ENCODE peak calls at places on chromosomes 11 and 22, in six cellular contexts. T, A, I, W, Y and B are unnamed samples.

GRCh38 chr11:73292481-73292880 is 15.6 kb upstream of the ARHGEF17 start:
- DNase-seq in T (no peak), A (no peak), I (no peak), W (no peak), Y (peak), B (peak)

GRCh38 chr22:42990131-42990838 is 24.7 kb downstream of the PACSIN2 start:
- DNase-seq in T (peak), A (no peak), I (no peak), W (no peak), Y (no peak), B (peak)

GRCh38 chr11:44288133-44288526 is 21.8 kb downstream of the ALX4 start:
- DNase-seq in T (no peak), A (no peak), I (no peak), W (no peak), Y (no peak), B (no peak)

GRCh38 chr22:35071784-35072183 is 5.8 kb downstream of the ISX start:
- DNase-seq in T (no peak), A (no peak), I (no peak), W (no peak), Y (no peak), B (no peak)

GRCh38 chr22:49138250-49138790 is 689.4 kb downstream of the BRD1 start:
- DNase-seq in T (no peak), A (no peak), I (no peak), W (no peak), Y (no peak), B (no peak)

GRCh38 chr11:121553806-121554205 is 101.0 kb upstream of the SORL1-AS1 start:
- DNase-seq in T (no peak), A (peak), I (peak), W (no peak), Y (peak), B (peak)

GRCh38 chr11:2582436-2582931 is 117.3 kb downstream of the KCNQ1OT1 start:
- DNase-seq in T (no peak), A (peak), I (peak), W (no peak), Y (peak), B (peak)

GRCh38 chr22:24284747-24285203 is 14.1 kb downstream of the SPECC1L start:
- DNase-seq in T (no peak), A (no peak), I (no peak), W (no peak), Y (no peak), B (no peak)

GRCh38 chr11:24513837-24514594 is 17.2 kb downstream of the LUZP2 start:
- DNase-seq in T (no peak), A (no peak), I (no peak), W (no peak), Y (no peak), B (no peak)

GRCh38 chr11:45262900-45263299 is 23.2 kb downstream of the SYT13 start:
- DNase-seq in T (no peak), A (no peak), I (no peak), W (no peak), Y (no peak), B (no peak)

GRCh38 chr22:32661296-32661695 is 140.2 kb upstream of the TIMP3 start:
- DNase-seq in T (peak), A (no peak), I (no peak), W (peak), Y (no peak), B (peak)

GRCh38 chr11:62792193-62792575 is 378 bp upstream of the TMEM223 start:
- DNase-seq in T (no peak), A (no peak), I (peak), W (peak), Y (no peak), B (no peak)

GRCh38 chr22:25448435-25449051 is 115.9 kb upstream of the GRK3 start:
- DNase-seq in T (no peak), A (no peak), I (no peak), W (no peak), Y (no peak), B (peak)

GRCh38 chr22:24046024-24046423 is 34.9 kb downstream of the CABIN1 start:
- DNase-seq in T (no peak), A (no peak), I (no peak), W (no peak), Y (no peak), B (no peak)

GRCh38 chr22:40890881-40891280 is 29.0 kb upstream of the DNAJB7 start:
- DNase-seq in T (peak), A (no peak), I (no peak), W (no peak), Y (no peak), B (no peak)

GRCh38 chr11:72586591-72587090 is 87.6 kb downstream of the PDE2A start:
- DNase-seq in T (no peak), A (no peak), I (no peak), W (no peak), Y (peak), B (no peak)

GRCh38 chr11:17391493-17392355 is 3.3 kb upstream of the KCNJ11 start:
- DNase-seq in T (no peak), A (no peak), I (no peak), W (no peak), Y (no peak), B (no peak)

GRCh38 chr22:23837911-23838685 is 708 bp downstream of the DERL3 start:
- DNase-seq in T (no peak), A (no peak), I (no peak), W (no peak), Y (peak), B (no peak)

GRCh38 chr22:21837184-21837979 is 30.1 kb downstream of the MAPK1 start:
- DNase-seq in T (peak), A (no peak), I (no peak), W (peak), Y (no peak), B (peak)

GRCh38 chr22:44534335-44534734 is 36.3 kb upstream of the RTL6 start:
- DNase-seq in T (no peak), A (no peak), I (no peak), W (no peak), Y (no peak), B (no peak)

GRCh38 chr11:118434553-118435232 is 1.6 kb upstream of the KMT2A start:
- DNase-seq in T (no peak), A (no peak), I (peak), W (peak), Y (peak), B (peak)

GRCh38 chr22:37234736-37235711 is 9.0 kb downstream of the RAC2 start:
- DNase-seq in T (no peak), A (no peak), I (no peak), W (no peak), Y (no peak), B (no peak)

GRCh38 chr11:118892964-118893363 is 9.3 kb downstream of the CXCR5 start:
- DNase-seq in T (no peak), A (no peak), I (no peak), W (no peak), Y (no peak), B (no peak)

GRCh38 chr11:115504279-115505158 is at the start of gene CADM1:
- DNase-seq in T (peak), A (peak), I (peak), W (peak), Y (peak), B (peak)

GRCh38 chr11:115501895-115502589 is 2.2 kb downstream of the CADM1 start:
- DNase-seq in T (no peak), A (no peak), I (no peak), W (no peak), Y (no peak), B (peak)

GRCh38 chr11:115503886-115504278 is 333 bp downstream of the CADM1 start:
- DNase-seq in T (no peak), A (no peak), I (no peak), W (no peak), Y (no peak), B (no peak)

GRCh38 chr11:115502636-115503082 is 1.6 kb downstream of the CADM1 start:
- DNase-seq in T (no peak), A (no peak), I (no peak), W (peak), Y (no peak), B (no peak)

DNA sequence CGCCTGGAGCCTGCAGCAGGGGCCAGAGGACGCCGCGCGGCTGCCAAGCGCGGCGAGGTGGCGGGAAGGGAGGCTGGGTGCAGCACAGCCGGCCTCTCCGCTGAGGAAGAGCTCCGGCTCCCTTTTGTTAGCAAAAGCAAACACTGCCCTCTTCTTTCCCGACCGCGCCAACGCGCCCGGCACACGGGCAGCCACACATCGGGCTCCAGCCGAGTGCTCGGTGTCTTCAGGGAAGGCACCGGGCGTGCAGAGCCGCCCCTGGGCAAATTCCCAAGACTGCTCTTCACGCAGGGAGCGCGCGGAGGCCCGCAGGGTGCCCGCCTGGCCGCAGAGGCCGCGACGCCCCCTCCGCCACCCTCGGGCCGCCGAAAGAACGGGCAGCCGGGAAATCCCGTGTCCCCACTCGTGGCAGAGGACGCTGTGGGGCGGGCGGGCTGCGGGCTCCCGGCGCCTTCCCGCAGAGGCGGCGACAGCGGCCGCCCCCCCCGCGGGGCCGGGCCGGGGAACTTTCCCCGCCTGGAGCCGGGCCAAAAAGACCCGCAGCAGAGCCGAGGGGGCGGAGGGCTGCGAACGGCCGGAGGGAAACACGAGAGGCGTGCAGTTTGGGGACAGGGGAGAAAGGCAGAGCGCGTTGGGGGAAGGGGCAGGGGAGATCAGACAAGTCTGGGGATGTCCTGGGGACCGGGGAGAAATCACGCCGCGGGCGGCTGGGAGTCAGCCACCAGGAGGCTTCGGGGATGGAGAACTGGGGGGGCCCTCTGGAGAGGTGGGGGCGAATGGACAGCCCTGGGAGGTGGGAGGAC is 931 bp downstream of the CADM1 start:
- DNase-seq in T (no peak), A (peak), I (peak), W (peak), Y (peak), B (peak)
- TF ChIP-seq CTCF in T (peak), A (peak), I (peak), W (peak), Y (peak), B (peak)

GRCh38 chr22:30882181-30882771 is 86.3 kb downstream of the MORC2 start:
- DNase-seq in T (no peak), A (no peak), I (no peak), W (no peak), Y (peak), B (no peak)
- H3K4me3 ChIP-seq in T (no peak), A (no peak), I (no peak), W (no peak), Y (no peak), B (no peak)

GRCh38 chr22:20627432-20627831 is 120.0 kb downstream of the MED15 start:
- DNase-seq in T (no peak), A (no peak), I (no peak), W (no peak), Y (no peak), B (no peak)
- TF ChIP-seq CTCF in T (no peak), A (no peak), I (no peak), W (no peak), Y (no peak), B (no peak)

GRCh38 chr11:65454311-65454695 is 31.7 kb downstream of the NEAT1 start:
- DNase-seq in T (no peak), A (no peak), I (no peak), W (no peak), Y (peak), B (peak)
- H3K4me3 ChIP-seq in T (peak), A (peak), I (no peak), W (peak), Y (no peak), B (peak)

DNA sequence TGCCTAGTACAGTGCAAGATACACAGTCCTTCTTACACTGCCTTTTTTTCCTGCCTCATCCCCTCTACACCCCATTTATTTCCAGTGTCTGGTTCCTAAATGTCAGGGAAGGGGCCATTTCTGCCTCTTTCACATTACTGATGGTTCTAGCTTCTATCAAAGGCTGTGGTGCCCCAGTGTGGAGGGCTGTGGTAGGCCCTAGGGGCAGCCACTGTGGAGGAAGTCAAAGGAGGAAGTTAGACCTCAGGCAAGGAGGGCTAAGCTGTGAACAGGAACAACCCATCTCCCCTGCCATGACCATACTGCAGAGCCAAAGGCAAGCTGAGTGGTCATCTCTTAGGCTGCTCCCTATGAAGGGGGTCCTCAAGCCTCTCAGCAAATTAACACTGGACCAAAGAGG is 81.9 kb upstream of the CRTAM start:
- DNase-seq in T (no peak), A (peak), I (no peak), W (no peak), Y (peak), B (no peak)
- TF ChIP-seq CTCF in T (no peak), A (no peak), I (no peak), W (no peak), Y (peak), B (no peak)